ENCODE peak calls at places on chromosome 6, in four cellular contexts. M, D, J and K are unnamed samples.

GRCh38 chr6:17227403-17227802 is 53.8 kb upstream of the RBM24 start:
- DNase-seq in M (no peak), J (no peak), D (no peak), K (no peak)

GRCh38 chr6:37860226-37860839 is 40.8 kb downstream of the ZFAND3 start:
- DNase-seq in J (no peak), D (peak), M (no peak), K (no peak)

GRCh38 chr6:13044390-13044789 is 283.9 kb downstream of the TBC1D7 start:
- DNase-seq in J (no peak), D (peak), M (no peak), K (no peak)

GRCh38 chr6:126764696-126765095 is 353.8 kb upstream of the RSPO3 start:
- DNase-seq in M (no peak), D (no peak), J (no peak), K (no peak)

GRCh38 chr6:131592935-131593334 is 19.9 kb downstream of the ARG1 start:
- DNase-seq in M (no peak), D (no peak), J (no peak), K (no peak)

GRCh38 chr6:11987390-11987789 is 24.7 kb upstream of the HIVEP1 start:
- DNase-seq in J (no peak), M (no peak), D (no peak), K (no peak)

GRCh38 chr6:10381133-10381829 is 33.6 kb downstream of the TFAP2A start:
- DNase-seq in J (no peak), M (no peak), D (no peak), K (no peak)

GRCh38 chr6:4336778-4337442 is 201.5 kb upstream of the ECI2 start:
- DNase-seq in M (no peak), J (no peak), D (peak), K (no peak)

GRCh38 chr6:155121699-155122098 is 126.6 kb downstream of the TIAM2 start:
- DNase-seq in D (peak), J (no peak), M (peak), K (no peak)

GRCh38 chr6:113018351-113019151 is 671.4 kb downstream of the RFPL4B start:
- DNase-seq in D (peak), M (peak), J (no peak), K (no peak)

GRCh38 chr6:157036245-157036681 is 259.1 kb downstream of the ARID1B start:
- DNase-seq in J (no peak), D (peak), M (peak), K (peak)

GRCh38 chr6:63395388-63395787 is 75.6 kb upstream of the LGSN start:
- DNase-seq in J (no peak), M (no peak), D (no peak), K (no peak)

GRCh38 chr6:24680582-24680981 is 13.7 kb downstream of the ACOT13 start:
- DNase-seq in D (no peak), J (no peak), M (no peak), K (peak)